ENCODE peak calls at places on chromosomes 2 and 18, in eight cellular contexts. K is HCEC 1CT; B is brain microvascular endothelial cell; A is fibroblast of the conjunctiva; L is stimulated activated CD8-positive, alpha-beta memory T cell treated with anti-CD3 and anti-CD28 coated beads, Interleukin-15, amount 100 ng/mL, for 24 hours; G is progenitor cell of endocrine pancreas; U is activated T-helper 9 cell treated with anti-CD3 and anti-CD28 coated beads, Interleukin-2, amount 50 U/mL, for 16 hours; W is mesenchymal stem cell. Y is an unnamed sample.

GRCh38 chr2:232681527-232681926 is 15.6 kb upstream of the GIGYF2 start:
- DNase-seq in K (no peak), B (no peak), A (no peak), L (no peak), G (no peak), U (no peak), W (no peak), Y (no peak)

GRCh38 chr2:69694894-69695849 is 46.8 kb upstream of the ANXA4 start:
- DNase-seq in K (peak; percentile 82), B (peak; percentile 67), A (peak; percentile 12), L (no peak), G (no peak), U (no peak), W (peak; percentile 81), Y (no peak)

GRCh38 chr2:71908798-71909197 is 238.9 kb downstream of the CYP26B1 start:
- DNase-seq in K (no peak), B (no peak), A (no peak), L (no peak), G (no peak), U (no peak), W (no peak), Y (no peak)

GRCh38 chr2:233059547-233059796 is 670 bp upstream of the INPP5D start:
- DNase-seq in K (no peak), B (no peak), A (no peak), L (no peak), G (no peak), U (no peak), W (no peak), Y (no peak)

GRCh38 chr2:26477126-26477910 is 606 bp downstream of the OTOF start:
- DNase-seq in K (no peak), B (no peak), A (no peak), L (no peak), G (no peak), U (no peak), W (no peak), Y (no peak)

GRCh38 chr2:187774551-187775071 is 220.4 kb upstream of the TFPI start:
- DNase-seq in K (peak; percentile 69), B (no peak), A (no peak), L (no peak), G (no peak), U (no peak), W (peak; percentile 68), Y (no peak)

GRCh38 chr2:88429929-88430328 is 22.6 kb downstream of the FOXI3 start:
- DNase-seq in K (no peak), B (no peak), A (no peak), L (no peak), G (no peak), U (no peak), W (no peak), Y (no peak)

GRCh38 chr18:79570266-79571201 is 109.1 kb upstream of the CTDP1 start:
- DNase-seq in K (peak; percentile 9), B (peak; percentile 76), A (no peak), L (no peak), G (no peak), U (no peak), W (peak; percentile 67), Y (peak; percentile 3)

GRCh38 chr2:46615555-46616487 is 136.5 kb downstream of the TMEM247 start:
- DNase-seq in K (peak; percentile 17), B (no peak), A (no peak), L (no peak), G (no peak), U (peak; percentile 3), W (peak; percentile 46), Y (no peak)

Y was measured in glutamatergic neuron.